ENCODE peak calls at places on chromosomes 1 and 21, in eight cellular contexts. F is HCT116; Y is CD8-positive, alpha-beta T cell; P is neural crest cell; I is GM06990; M is ovary; S is endodermal cell; D is PC-9. H is an unnamed sample.

GRCh38 chr1:167533851-167534300 is 15.5 kb upstream of the CD247 start:
- DNase-seq in F (peak), Y (peak), P (peak), I (no peak), M (peak), S (peak), D (peak), H (peak)

GRCh38 chr1:4298333-4298732 is 356.1 kb upstream of the AJAP1 start:
- DNase-seq in F (no peak), Y (no peak), P (no peak), I (no peak), M (no peak), S (no peak), D (no peak), H (no peak)

GRCh38 chr1:204190212-204191211 is 5.8 kb downstream of the KISS1 start:
- DNase-seq in F (no peak), Y (peak), P (no peak), I (no peak), M (peak), S (peak), D (no peak), H (peak)

GRCh38 chr1:41483960-41484844 is at the start of gene EDN2:
- DNase-seq in F (no peak), Y (no peak), P (no peak), I (no peak), M (peak), S (peak), D (no peak), H (no peak)

GRCh38 chr1:212062832-212063438 is 27.4 kb downstream of the DTL start:
- DNase-seq in F (peak), Y (no peak), P (no peak), I (no peak), M (no peak), S (no peak), D (no peak), H (peak)

GRCh38 chr1:29259802-29260441 is 23.6 kb downstream of the PTPRU start:
- DNase-seq in F (no peak), Y (peak), P (peak), I (no peak), M (peak), S (peak), D (no peak), H (peak)

GRCh38 chr1:185483647-185484450 is 166.8 kb upstream of the IVNS1ABP start:
- DNase-seq in F (no peak), Y (no peak), P (no peak), I (no peak), M (no peak), S (no peak), D (peak), H (no peak)

GRCh38 chr1:99763956-99764355 is 2.5 kb downstream of the FRRS1 start:
- DNase-seq in F (no peak), Y (no peak), P (no peak), I (no peak), M (no peak), S (no peak), D (no peak), H (no peak)

GRCh38 chr21:33939224-33939623 is 23.6 kb upstream of the ATP5PO start:
- DNase-seq in F (no peak), Y (no peak), P (no peak), I (no peak), M (no peak), S (no peak), D (no peak), H (no peak)

GRCh38 chr1:16038620-16038912 is 5.0 kb upstream of the CLCNKB start:
- DNase-seq in F (no peak), Y (no peak), P (no peak), I (no peak), M (no peak), S (no peak), D (peak), H (no peak)

GRCh38 chr1:236025836-236026235 is 39.1 kb downstream of the NID1 start:
- DNase-seq in F (no peak), Y (no peak), P (no peak), I (no peak), M (no peak), S (no peak), D (no peak), H (no peak)

GRCh38 chr1:50105430-50105829 is 3.3 kb upstream of the ELAVL4 start:
- DNase-seq in F (no peak), Y (no peak), P (no peak), I (no peak), M (no peak), S (no peak), D (no peak), H (no peak)
- TF ChIP-seq CTCF in F (no peak), Y (no peak), P (peak), I (no peak), M (no peak), S (peak), D (peak), H (no peak)

GRCh38 chr1:241269116-241269515 is 87.9 kb downstream of the RGS7 start:
- DNase-seq in F (no peak), Y (no peak), P (no peak), I (no peak), M (no peak), S (peak), D (no peak), H (no peak)
- TF ChIP-seq CTCF in F (no peak), Y (no peak), P (no peak), I (peak), M (no peak), S (peak), D (peak), H (peak)

DNA sequence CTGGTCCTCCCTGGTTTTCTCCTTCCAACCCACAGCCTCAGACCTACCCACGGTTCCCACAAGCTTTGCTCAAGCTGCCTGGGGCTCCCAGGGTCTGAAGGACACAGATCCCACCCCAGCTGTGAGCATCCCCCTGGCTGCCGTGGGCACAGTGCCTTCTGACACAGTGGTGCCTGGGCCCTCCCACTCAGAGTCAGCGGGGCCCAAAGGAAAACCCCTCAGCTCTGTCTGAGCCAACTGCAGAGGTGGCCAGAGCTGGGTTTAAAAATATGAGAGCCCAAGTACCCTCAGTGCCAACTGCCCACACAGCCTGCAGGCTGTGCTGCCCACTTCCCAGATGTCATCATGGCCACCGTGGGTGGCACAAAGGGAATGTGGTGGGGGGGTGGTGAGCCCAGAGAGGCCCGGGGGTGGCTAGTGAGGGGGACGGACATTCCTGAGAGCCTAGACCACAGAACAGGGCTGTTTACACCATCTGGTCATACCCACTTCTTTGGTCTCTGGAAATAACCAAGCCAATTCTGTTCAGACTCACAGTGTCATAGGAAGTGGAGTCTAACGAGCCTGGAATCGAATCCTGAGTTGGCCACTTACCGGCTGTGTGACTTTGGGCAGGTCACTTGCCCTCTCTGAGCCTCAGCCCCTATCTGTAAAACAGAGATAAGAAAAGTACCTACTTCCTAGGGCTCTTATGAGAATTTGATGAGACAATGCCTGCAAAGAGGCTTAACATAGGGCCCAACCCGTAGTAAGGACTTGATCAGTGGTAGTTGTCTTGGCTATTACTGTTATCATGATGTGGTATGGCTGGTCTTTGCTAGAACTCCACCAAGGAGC is 85.5 kb downstream of the CAMK2N1 start:
- DNase-seq in F (no peak), Y (no peak), P (no peak), I (no peak), M (no peak), S (peak), D (no peak), H (no peak)
- TF ChIP-seq CTCF in F (no peak), Y (no peak), P (no peak), I (no peak), M (no peak), S (no peak), D (no peak), H (no peak)

GRCh38 chr1:175099916-175100315 is 32.3 kb downstream of the TNN start:
- DNase-seq in F (no peak), Y (no peak), P (no peak), I (no peak), M (no peak), S (no peak), D (no peak), H (no peak)
- TF ChIP-seq CTCF in F (no peak), Y (no peak), P (no peak), I (no peak), M (no peak), S (no peak), D (no peak), H (no peak)

DNA sequence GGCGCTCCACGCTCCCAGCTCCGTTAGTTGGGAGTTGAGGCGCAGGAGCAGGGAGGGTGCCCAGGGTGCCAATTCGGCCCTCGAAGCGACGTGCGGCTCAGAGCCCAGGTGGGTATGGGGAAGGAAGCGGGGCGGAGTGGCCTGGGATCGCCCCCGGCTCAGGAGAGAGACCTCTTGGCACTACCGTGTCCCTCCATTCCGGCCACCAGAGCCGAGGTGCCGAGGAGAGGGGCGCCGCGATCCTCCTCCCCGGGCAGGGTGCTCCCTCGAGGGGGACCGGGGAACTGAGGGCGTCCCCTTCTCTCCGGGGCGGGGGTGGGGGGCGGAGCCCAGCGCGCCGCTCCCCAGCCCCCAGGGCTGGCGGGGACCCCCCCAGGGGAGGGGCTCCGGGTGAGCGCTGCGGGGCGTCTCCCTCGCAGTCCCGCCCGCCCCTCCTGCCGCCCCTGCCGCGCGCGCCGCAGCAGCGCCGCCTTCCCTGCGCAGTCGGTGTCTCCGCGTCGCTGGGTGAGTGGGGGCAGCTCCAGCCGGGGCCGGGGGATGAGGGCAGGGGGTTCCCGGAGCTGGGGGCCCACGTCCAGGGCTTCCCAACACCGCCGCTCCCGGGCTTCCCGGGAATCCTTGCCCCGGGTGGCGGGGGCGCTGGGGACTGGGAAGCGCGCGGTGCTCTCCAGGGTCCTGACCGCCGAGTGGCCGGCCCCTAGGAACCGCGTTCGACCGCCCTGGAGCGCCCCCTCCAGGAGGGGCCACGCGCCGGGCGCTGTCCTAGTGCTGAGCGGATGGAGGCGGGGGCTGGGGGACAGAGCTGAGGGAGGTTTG is at the start of gene HPCA:
- DNase-seq in F (no peak), Y (peak), P (peak), I (no peak), M (peak), S (peak), D (no peak), H (peak)
- TF ChIP-seq CTCF in F (peak), Y (peak), P (peak), I (peak), M (no peak), S (peak), D (no peak), H (peak)

GRCh38 chr1:19738669-19739068 is 61.0 kb downstream of the TMCO4 start:
- DNase-seq in F (no peak), Y (no peak), P (no peak), I (no peak), M (no peak), S (no peak), D (no peak), H (no peak)
- TF ChIP-seq CTCF in F (no peak), Y (no peak), P (no peak), I (no peak), M (no peak), S (no peak), D (no peak), H (no peak)

GRCh38 chr1:63777286-63777685 is 3.5 kb downstream of the ROR1 start:
- DNase-seq in F (no peak), Y (no peak), P (no peak), I (no peak), M (no peak), S (no peak), D (no peak), H (no peak)
- TF ChIP-seq CTCF in F (no peak), Y (no peak), P (no peak), I (no peak), M (no peak), S (peak), D (no peak), H (no peak)

GRCh38 chr1:108559215-108560142 is at the start of gene EEIG2:
- DNase-seq in F (peak), Y (peak), P (peak), I (peak), M (peak), S (peak), D (peak), H (peak)

GRCh38 chr1:108561731-108562326 is 1.9 kb downstream of the EEIG2 start:
- DNase-seq in F (peak), Y (peak), P (peak), I (peak), M (peak), S (peak), D (peak), H (peak)

GRCh38 chr1:108560143-108560429 is 186 bp downstream of the EEIG2 start:
- DNase-seq in F (no peak), Y (no peak), P (no peak), I (no peak), M (no peak), S (no peak), D (no peak), H (no peak)

GRCh38 chr1:108561145-108561458 is 1.2 kb downstream of the EEIG2 start:
- DNase-seq in F (no peak), Y (no peak), P (no peak), I (no peak), M (no peak), S (no peak), D (no peak), H (no peak)

DNA sequence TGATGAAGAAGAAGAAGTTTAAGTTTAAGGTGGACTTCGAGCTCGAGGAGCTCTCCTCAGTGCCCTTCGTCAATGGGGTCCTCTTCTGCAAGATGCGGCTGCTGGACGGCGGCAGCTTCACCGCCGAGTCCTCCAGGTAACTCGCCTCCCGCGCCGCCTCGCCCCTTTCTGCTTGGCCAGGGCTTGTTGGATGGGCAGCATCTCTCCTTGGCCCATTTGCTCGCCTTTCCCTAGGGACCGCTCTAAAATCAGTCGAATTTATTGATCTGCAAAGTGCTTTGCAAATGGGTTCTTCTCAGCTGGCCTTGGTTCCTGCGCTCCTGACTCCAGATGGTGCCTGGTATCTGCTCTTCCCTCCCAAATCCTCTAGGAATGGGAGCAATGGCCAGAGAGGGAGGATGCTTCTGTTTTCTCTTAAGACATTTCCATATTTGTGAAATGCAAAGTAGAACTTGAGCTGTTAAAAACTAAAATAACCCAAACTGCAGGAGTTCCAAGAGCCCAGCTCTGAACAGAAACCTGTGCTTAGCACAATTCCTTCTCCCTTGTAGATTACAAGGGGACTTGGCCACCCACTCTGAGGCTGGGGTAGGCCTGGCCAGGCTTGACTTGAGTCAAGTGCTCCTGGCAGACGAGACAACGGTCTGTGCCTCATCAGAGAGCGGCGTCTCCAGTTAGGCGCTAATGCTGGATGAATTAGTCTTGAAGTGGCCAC is 687 bp downstream of the EEIG2 start:
- DNase-seq in F (peak), Y (peak), P (peak), I (peak), M (peak), S (peak), D (peak), H (peak)
- TF ChIP-seq CTCF in F (no peak), Y (no peak), P (no peak), I (no peak), M (no peak), S (peak), D (no peak), H (no peak)

H was measured in GM13976.